ENCODE peak calls at places on chromosome 22, in ten cellular contexts. H is K562, R is PC-3, X is right lobe of liver, L is RWPE2, D is psoas muscle, T is aorta, K is lower lobe of right lung, A is mucosa of descending colon, B is Panc1. E is an unnamed sample.

GRCh38 chr22:23377767-23378166 is 197.5 kb downstream of the BCR start:
- ATAC-seq in D (no peak), A (no peak), H (no peak), R (no peak), T (no peak), B (no peak), L (no peak), X (no peak), K (no peak), E (no peak)

GRCh38 chr22:29275167-29275566 is 7.1 kb downstream of the EWSR1 start:
- ATAC-seq in H (no peak), L (no peak), B (no peak), R (no peak), T (no peak), D (peak), X (no peak), K (no peak), A (no peak), E (no peak)

GRCh38 chr22:32771761-32772160 is 29.7 kb upstream of the TIMP3 start:
- ATAC-seq in X (no peak), A (no peak), H (no peak), B (no peak), L (no peak), R (no peak), T (no peak), K (no peak), D (no peak), E (no peak)

GRCh38 chr22:17865183-17866055 is 91.2 kb upstream of the BID start:
- ATAC-seq in A (peak), T (no peak), D (no peak), L (no peak), K (no peak), B (no peak), H (no peak), X (peak), R (no peak), E (no peak)

GRCh38 chr22:34992672-34993071 is 73.3 kb upstream of the ISX start:
- ATAC-seq in A (no peak), D (no peak), L (no peak), B (no peak), H (peak), T (no peak), K (no peak), X (no peak), R (no peak), E (no peak)

GRCh38 chr22:22167791-22168189 is 76.8 kb upstream of the VPREB1 start:
- ATAC-seq in D (no peak), B (no peak), R (no peak), H (no peak), L (no peak), A (peak), X (no peak), T (no peak), K (peak), E (no peak)

GRCh38 chr22:33036881-33037280 is 21.3 kb downstream of the SYN3 start:
- ATAC-seq in A (no peak), X (no peak), B (no peak), D (no peak), K (no peak), L (no peak), H (no peak), R (no peak), T (no peak), E (no peak)

GRCh38 chr22:36913431-36914382 is at the start of gene CSF2RB:
- ATAC-seq in H (peak), A (peak), L (no peak), D (no peak), K (peak), X (peak), R (no peak), B (no peak), T (peak), E (peak)

GRCh38 chr22:23713696-23714595 is 23.1 kb downstream of the RGL4 start:
- ATAC-seq in X (no peak), L (no peak), H (no peak), B (no peak), R (no peak), D (no peak), T (no peak), K (no peak), A (no peak), E (no peak)

GRCh38 chr22:23070418-23071162 is at the start of gene GNAZ:
- ATAC-seq in A (peak), H (peak), L (peak), T (peak), X (no peak), D (peak), R (peak), K (peak), B (peak), E (peak)

GRCh38 chr22:19111584-19111983 is 10.6 kb downstream of the DGCR2 start:
- ATAC-seq in A (no peak), H (no peak), B (no peak), D (no peak), X (no peak), K (no peak), T (no peak), L (no peak), R (no peak), E (no peak)

GRCh38 chr22:19108807-19109197 is 13.4 kb downstream of the DGCR2 start:
- ATAC-seq in D (no peak), X (no peak), R (no peak), A (no peak), T (no peak), L (no peak), B (no peak), H (no peak), K (no peak), E (no peak)

GRCh38 chr22:19111140-19111539 is 11.1 kb downstream of the DGCR2 start:
- ATAC-seq in H (peak), R (no peak), B (no peak), X (no peak), D (no peak), L (no peak), A (no peak), K (no peak), T (no peak), E (no peak)

GRCh38 chr22:19109198-19110063 is 12.8 kb downstream of the DGCR2 start:
- ATAC-seq in D (peak), X (peak), R (no peak), T (peak), L (peak), K (peak), H (peak), B (no peak), A (peak), E (peak)

GRCh38 chr22:19110064-19110458 is 12.2 kb downstream of the DGCR2 start:
- ATAC-seq in H (peak), L (no peak), K (no peak), D (no peak), A (no peak), R (no peak), T (no peak), X (no peak), B (no peak), E (no peak)
- H3K4me3 ChIP-seq in H (peak), L (no peak), K (no peak), D (peak), A (no peak), R (no peak), T (no peak), X (no peak), B (no peak), E (no peak)

DNA sequence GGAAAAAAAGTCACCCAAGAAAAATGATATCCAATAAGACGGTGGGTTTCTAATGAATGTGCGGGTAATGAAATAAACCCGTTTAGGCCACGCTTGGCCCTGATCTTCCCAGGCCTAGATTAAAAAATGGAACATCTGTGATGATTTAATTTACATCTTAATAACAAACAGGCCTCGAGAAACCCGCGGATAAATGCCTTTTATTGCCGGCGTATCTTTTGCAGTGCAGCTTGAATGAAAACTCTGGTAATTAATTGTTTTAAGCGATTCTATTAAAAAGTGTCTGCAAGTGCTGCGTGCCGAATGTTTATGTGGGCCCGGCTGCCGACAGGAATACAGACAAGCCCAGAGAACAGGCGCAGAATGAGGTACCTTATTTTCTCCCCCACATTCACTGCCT is 420.7 kb downstream of the MN1 start:
- ATAC-seq in T (no peak), X (no peak), R (no peak), B (no peak), K (no peak), A (no peak), D (no peak), L (no peak), H (no peak), E (no peak)
- H3K4me3 ChIP-seq in T (no peak), X (no peak), R (no peak), B (no peak), K (no peak), A (no peak), D (no peak), L (no peak), H (no peak), E (no peak)

GRCh38 chr22:45235101-45235777 is 5.5 kb downstream of the KIAA0930 start:
- ATAC-seq in T (no peak), D (no peak), R (no peak), X (peak), K (peak), B (no peak), A (peak), L (no peak), H (no peak), E (no peak)
- H3K4me3 ChIP-seq in T (no peak), D (no peak), R (no peak), X (no peak), K (peak), B (no peak), A (no peak), L (no peak), H (no peak), E (no peak)

DNA sequence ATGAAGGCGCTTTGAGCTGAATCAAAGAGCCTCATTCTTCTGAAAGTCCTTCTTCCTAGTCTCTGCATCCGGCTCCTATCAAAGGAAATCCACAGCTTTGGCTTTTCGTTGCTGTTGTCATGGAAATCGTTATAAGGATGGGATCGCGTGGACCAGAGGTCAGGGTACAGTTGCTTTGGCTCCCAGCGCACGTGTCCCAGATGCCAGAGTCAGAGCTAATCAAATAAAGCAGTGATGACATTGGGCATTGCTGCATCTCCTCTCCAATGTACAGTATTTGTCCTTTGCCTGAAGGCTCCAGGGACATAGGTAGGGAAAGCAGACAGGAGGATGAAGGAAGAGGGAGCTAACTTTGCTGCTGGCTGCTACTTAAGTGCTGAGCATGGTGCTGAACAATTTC is 182.0 kb downstream of the MYO18B start:
- ATAC-seq in X (no peak), T (no peak), K (no peak), D (no peak), L (no peak), A (no peak), R (no peak), B (no peak), H (no peak), E (no peak)
- H3K4me3 ChIP-seq in X (no peak), T (no peak), K (no peak), D (no peak), L (no peak), A (no peak), R (no peak), B (no peak), H (no peak), E (no peak)

GRCh38 chr22:39463931-39464390 is 7.1 kb downstream of the MGAT3 start:
- ATAC-seq in B (no peak), H (no peak), R (no peak), K (peak), T (no peak), L (peak), A (no peak), D (peak), X (peak), E (no peak)
- H3K4me3 ChIP-seq in B (no peak), H (no peak), R (no peak), K (no peak), T (no peak), L (no peak), A (no peak), D (no peak), X (no peak), E (no peak)

GRCh38 chr22:45314054-45314721 is 4.5 kb downstream of the FAM118A start:
- ATAC-seq in R (no peak), H (peak), A (no peak), D (no peak), K (no peak), L (no peak), T (no peak), X (no peak), B (no peak), E (no peak)

GRCh38 chr22:45316796-45317526 is 7.2 kb downstream of the FAM118A start:
- ATAC-seq in K (no peak), H (no peak), L (no peak), D (peak), R (no peak), T (no peak), A (no peak), B (no peak), X (peak), E (no peak)

GRCh38 chr22:45312415-45312814 is 2.7 kb downstream of the FAM118A start:
- ATAC-seq in H (no peak), L (no peak), D (no peak), B (no peak), T (no peak), A (no peak), K (no peak), X (no peak), R (no peak), E (no peak)

GRCh38 chr22:45312856-45313255 is 3.1 kb downstream of the FAM118A start:
- ATAC-seq in T (no peak), A (no peak), R (no peak), B (no peak), X (no peak), K (no peak), D (no peak), L (no peak), H (no peak), E (no peak)

DNA sequence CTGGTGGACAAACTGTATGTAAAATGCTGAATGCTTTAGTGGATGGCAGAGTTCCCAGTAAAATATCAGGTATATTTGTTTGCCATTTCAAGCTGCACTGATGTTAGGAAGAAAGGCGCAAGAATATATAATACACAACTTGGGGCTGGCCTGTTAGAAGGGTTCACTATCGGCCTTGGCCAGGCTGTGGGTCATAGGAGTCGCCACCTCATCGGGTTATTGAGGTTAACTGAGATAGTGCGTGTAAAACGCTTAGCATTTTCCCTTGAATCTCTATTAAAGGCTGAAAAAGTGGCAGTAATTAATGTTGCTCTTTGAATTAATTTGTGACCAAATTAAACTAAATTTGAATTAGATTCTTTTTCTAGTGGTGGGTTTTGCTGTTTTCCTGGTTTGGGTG is 5.1 kb downstream of the FAM118A start:
- ATAC-seq in X (no peak), L (no peak), H (peak), R (no peak), T (no peak), K (no peak), A (no peak), B (no peak), D (no peak), E (no peak)
- H3K4me3 ChIP-seq in X (no peak), L (no peak), H (peak), R (no peak), T (no peak), K (no peak), A (no peak), B (no peak), D (no peak), E (no peak)

DNA sequence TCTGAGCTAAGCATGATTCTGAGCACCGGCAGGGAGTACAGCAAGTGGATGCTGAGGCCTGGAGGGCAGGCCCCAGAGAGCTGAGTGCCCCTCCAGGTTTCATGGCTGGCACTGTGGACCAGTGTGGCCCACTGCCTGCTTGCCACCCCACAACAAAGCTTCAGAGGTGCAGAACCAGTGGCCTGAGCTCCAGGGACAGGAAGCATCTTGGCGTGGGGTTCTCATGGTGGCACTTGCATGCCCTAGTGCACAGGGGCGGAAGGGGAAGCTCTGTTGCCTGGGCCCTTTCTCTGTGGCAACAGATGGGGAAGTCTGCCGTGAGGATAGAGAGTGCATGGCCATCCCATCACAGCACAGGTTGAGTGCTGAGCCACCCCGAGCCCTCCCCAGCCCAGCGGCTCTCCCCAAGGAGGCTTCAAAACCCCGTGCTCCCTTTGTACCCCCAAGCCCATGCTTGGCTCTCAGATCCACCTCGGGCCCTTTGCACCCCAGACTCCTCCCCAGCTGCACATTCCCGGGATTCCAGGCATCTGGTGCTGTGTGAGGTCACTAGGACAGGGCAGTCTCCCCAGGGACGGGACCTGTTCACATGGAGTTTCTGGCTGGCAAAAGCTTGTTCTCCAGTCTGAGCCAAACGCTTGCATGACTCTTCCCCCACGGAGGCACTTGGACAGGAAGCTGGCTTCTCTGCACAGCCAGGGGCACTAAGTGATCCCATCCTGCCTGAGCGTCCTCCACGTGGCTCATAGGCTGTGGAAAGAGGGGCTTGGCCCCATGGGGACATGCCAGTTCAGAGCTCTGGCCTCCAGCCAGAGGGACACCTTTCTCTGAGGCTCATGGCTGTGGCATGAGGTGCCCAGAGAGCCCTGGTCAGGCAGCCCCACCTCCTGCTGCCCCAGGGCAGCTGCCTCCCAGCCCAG is 4.2 kb downstream of the SLC25A1 start:
- ATAC-seq in R (no peak), D (peak), T (no peak), K (no peak), A (no peak), B (peak), H (no peak), X (peak), L (peak), E (no peak)
- H3K4me3 ChIP-seq in R (no peak), D (no peak), T (no peak), K (no peak), A (no peak), B (no peak), H (peak), X (no peak), L (no peak), E (no peak)

GRCh38 chr22:31244044-31244942 is 32.2 kb downstream of the LIMK2 start:
- ATAC-seq in K (no peak), T (peak), H (peak), A (no peak), R (peak), X (no peak), B (peak), L (peak), D (peak), E (no peak)
- H3K4me3 ChIP-seq in K (no peak), T (no peak), H (no peak), A (no peak), R (peak), X (no peak), B (no peak), L (no peak), D (peak), E (no peak)

E was measured in gastroesophageal sphincter.